ENCODE peak calls at places on chromosomes 13 and 19, in four cellular contexts. B is HT1080, F is GM12865, P is hepatic stellate cell. Q is an unnamed sample.

GRCh38 chr19:54388001-54388802 is 23.5 kb upstream of the LAIR1 start:
- DNase-seq in B (no peak), F (peak), P (no peak), Q (no peak)

GRCh38 chr13:113854238-113855011 is 9.5 kb downstream of the GAS6 start:
- DNase-seq in B (no peak), F (no peak), P (peak), Q (no peak)

GRCh38 chr13:100131863-100132574 is 43.1 kb downstream of the PCCA start:
- DNase-seq in B (peak), F (peak), P (peak), Q (no peak)

GRCh38 chr19:10113964-10114650 is 2.6 kb downstream of the P2RY11 start:
- DNase-seq in B (peak), F (peak), P (no peak), Q (no peak)

GRCh38 chr13:24625324-24625723 is 54.9 kb upstream of the ATP12A start:
- DNase-seq in B (no peak), F (peak), P (no peak), Q (no peak)

GRCh38 chr13:111360452-111360851 is 40.0 kb downstream of the TEX29 start:
- DNase-seq in B (no peak), F (no peak), P (no peak), Q (no peak)

GRCh38 chr19:873084-874019 is 13.9 kb downstream of the CFD start:
- DNase-seq in B (no peak), F (peak), P (peak), Q (no peak)

GRCh38 chr19:23098988-23099387 is 17.8 kb upstream of the ZNF730 start:
- DNase-seq in B (no peak), F (peak), P (no peak), Q (no peak)

Q was measured in NCI-H2171.